ENCODE peak calls at places on chromosomes 6 and 20, in eight cellular contexts. I is lung, W is ascending aorta, U is fibroblast of lung, N is colonic mucosa, M is testis, Y is IMR-90, X is pancreas. Q is an unnamed sample. For H3K4me1, the result is how much of the 10 kb centered on the place peaks cover.

GRCh38 chr20:4090756-4091331 is 75.5 kb upstream of the RNF24 start:
- DNase-seq in I (no peak), W (no peak), U (peak), N (no peak), M (no peak), Y (peak), X (no peak), Q (no peak)

GRCh38 chr20:62777528-62777830 is 18.8 kb upstream of the MRGBP start:
- DNase-seq in I (no peak), W (no peak), U (no peak), N (no peak), M (no peak), Y (no peak), X (no peak), Q (no peak)

GRCh38 chr6:1626481-1626880 is 16.8 kb downstream of the FOXC1 start:
- DNase-seq in I (no peak), W (no peak), U (no peak), N (no peak), M (no peak), Y (no peak), X (no peak), Q (no peak)

GRCh38 chr6:40778186-40778585 is 191.0 kb upstream of the LRFN2 start:
- DNase-seq in I (no peak), W (no peak), U (peak), N (no peak), M (no peak), Y (peak), X (no peak), Q (no peak)

GRCh38 chr6:90080876-90081464 is 186.7 kb downstream of the GJA10 start:
- DNase-seq in I (no peak), W (no peak), U (no peak), N (no peak), M (no peak), Y (no peak), X (no peak), Q (no peak)

GRCh38 chr6:92008757-92009502 is 1410.4 kb downstream of the EPHA7 start:
- DNase-seq in I (no peak), W (no peak), U (no peak), N (no peak), M (no peak), Y (no peak), X (no peak), Q (no peak)

GRCh38 chr6:128068110-128068460 is 167.2 kb upstream of the THEMIS start:
- DNase-seq in I (no peak), W (no peak), U (no peak), N (no peak), M (no peak), Y (no peak), X (no peak), Q (no peak)

GRCh38 chr6:132730560-132730959 is 16.7 kb upstream of the VNN1 start:
- DNase-seq in I (no peak), W (no peak), U (peak), N (no peak), M (no peak), Y (peak), X (no peak), Q (no peak)

GRCh38 chr6:101607286-101607685 is 213.8 kb downstream of the GRIK2 start:
- DNase-seq in I (no peak), W (no peak), U (no peak), N (no peak), M (no peak), Y (no peak), X (no peak), Q (no peak)

GRCh38 chr6:112831022-112831421 is 483.9 kb downstream of the RFPL4B start:
- DNase-seq in I (no peak), W (no peak), U (peak), N (no peak), M (no peak), Y (peak), X (no peak), Q (no peak)

GRCh38 chr6:148915889-148916288 is 169.1 kb downstream of the UST start:
- DNase-seq in I (no peak), W (no peak), U (no peak), N (no peak), M (no peak), Y (no peak), X (no peak), Q (no peak)

GRCh38 chr6:41578714-41579610 is 32.8 kb downstream of the FOXP4 start:
- DNase-seq in I (no peak), W (no peak), U (peak), N (peak), M (no peak), Y (peak), X (no peak), Q (peak)

GRCh38 chr20:1907586-1907985 is 12.4 kb downstream of the SIRPA start:
- DNase-seq in I (no peak), W (no peak), U (peak), N (no peak), M (no peak), Y (peak), X (no peak), Q (no peak)

GRCh38 chr6:27138837-27139752 is 108.4 kb upstream of the PRSS16 start:
- DNase-seq in I (no peak), W (no peak), U (peak), N (peak), M (peak), Y (peak), X (peak), Q (no peak)

GRCh38 chr6:18260448-18261106 is 3.8 kb downstream of the DEK start:
- DNase-seq in I (no peak), W (no peak), U (peak), N (no peak), M (no peak), Y (peak), X (no peak), Q (no peak)

GRCh38 chr6:2791124-2792050 is 26.2 kb downstream of the WRNIP1 start:
- DNase-seq in I (peak), W (peak), U (peak), N (peak), M (peak), Y (peak), X (peak), Q (peak)

GRCh38 chr6:167424060-167424673 is 99.3 kb downstream of the TTLL2 start:
- DNase-seq in I (no peak), W (no peak), U (no peak), N (no peak), M (peak), Y (no peak), X (no peak), Q (no peak)

GRCh38 chr20:62227977-62228958 is 8.2 kb upstream of the HRH3 start:
- DNase-seq in I (no peak), W (no peak), U (no peak), N (peak), M (no peak), Y (no peak), X (peak), Q (peak)

GRCh38 chr6:44641344-44641743 is 253.8 kb downstream of the CDC5L start:
- DNase-seq in I (no peak), W (no peak), U (peak), N (no peak), M (no peak), Y (no peak), X (no peak), Q (no peak)

GRCh38 chr20:60408435-60408834 is 450.2 kb downstream of the CDH26 start:
- DNase-seq in I (no peak), W (no peak), U (no peak), N (no peak), M (no peak), Y (no peak), X (no peak), Q (no peak)

GRCh38 chr20:37880726-37881591 is 22.0 kb upstream of the VSTM2L start:
- DNase-seq in I (peak), W (no peak), U (no peak), N (no peak), M (peak), Y (no peak), X (no peak), Q (no peak)

GRCh38 chr6:3232017-3232838 is 4.8 kb upstream of the TUBB2B start:
- DNase-seq in I (no peak), W (no peak), U (no peak), N (no peak), M (no peak), Y (no peak), X (no peak), Q (no peak)

GRCh38 chr6:107153061-107153460 is 37.7 kb upstream of the BEND3 start:
- DNase-seq in I (no peak), W (no peak), U (peak), N (no peak), M (no peak), Y (peak), X (no peak), Q (no peak)

GRCh38 chr6:154986787-154987235 is 8.3 kb upstream of the TIAM2 start:
- DNase-seq in I (no peak), W (no peak), U (peak), N (no peak), M (no peak), Y (no peak), X (no peak), Q (no peak)

GRCh38 chr20:49288250-49288751 is 10.4 kb upstream of the ZNFX1 start:
- DNase-seq in I (no peak), W (no peak), U (no peak), N (no peak), M (no peak), Y (no peak), X (no peak), Q (no peak)

GRCh38 chr20:3209946-3210317 is 634 bp downstream of the ITPA start:
- DNase-seq in I (no peak), W (no peak), U (peak), N (no peak), M (no peak), Y (peak), X (no peak), Q (no peak)

GRCh38 chr6:37663016-37663810 is 34.5 kb downstream of the MDGA1 start:
- DNase-seq in I (no peak), W (no peak), U (peak), N (no peak), M (no peak), Y (peak), X (no peak), Q (no peak)

GRCh38 chr20:62087227-62087626 is 21.5 kb upstream of the TAF4 start:
- DNase-seq in I (no peak), W (no peak), U (no peak), N (no peak), M (no peak), Y (no peak), X (no peak), Q (peak)

GRCh38 chr20:62376112-62377063 is 9.3 kb upstream of the LAMA5 start:
- DNase-seq in I (peak), W (no peak), U (peak), N (no peak), M (peak), Y (peak), X (no peak), Q (peak)

GRCh38 chr6:160767647-160768019 is 65.6 kb downstream of the PLG start:
- DNase-seq in I (no peak), W (no peak), U (no peak), N (no peak), M (no peak), Y (no peak), X (no peak), Q (no peak)

GRCh38 chr6:111129003-111129402 is 41.7 kb downstream of the SLC16A10 start:
- DNase-seq in I (no peak), W (no peak), U (peak), N (no peak), M (peak), Y (no peak), X (peak), Q (no peak)

GRCh38 chr6:160534050-160534696 is 129.9 kb downstream of the LPA start:
- DNase-seq in I (peak), W (no peak), U (peak), N (peak), M (peak), Y (peak), X (peak), Q (peak)

GRCh38 chr20:44572551-44573500 is 9.6 kb upstream of the PKIG start:
- DNase-seq in I (no peak), W (no peak), U (peak), N (no peak), M (peak), Y (peak), X (no peak), Q (no peak)

GRCh38 chr20:35305682-35306556 is 13.7 kb upstream of the FAM83C start:
- DNase-seq in I (no peak), W (peak), U (peak), N (no peak), M (no peak), Y (peak), X (no peak), Q (peak)
- TF ChIP-seq CTCF in I (no peak), W (no peak), U (no peak), N (no peak), M (no peak), Y (no peak), X (no peak), Q (no peak)

GRCh38 chr6:113997106-113997505 is 26.2 kb upstream of the HDAC2 start:
- DNase-seq in I (no peak), W (no peak), U (peak), N (no peak), M (no peak), Y (peak), X (no peak), Q (no peak)

GRCh38 chr6:113999284-113999683 is 28.3 kb upstream of the HDAC2 start:
- DNase-seq in I (no peak), W (no peak), U (no peak), N (no peak), M (no peak), Y (no peak), X (no peak), Q (no peak)

GRCh38 chr6:113998811-113999210 is 27.9 kb upstream of the HDAC2 start:
- DNase-seq in I (no peak), W (no peak), U (no peak), N (no peak), M (no peak), Y (no peak), X (no peak), Q (no peak)

GRCh38 chr6:113995632-113996031 is 24.7 kb upstream of the HDAC2 start:
- DNase-seq in I (peak), W (peak), U (peak), N (peak), M (peak), Y (peak), X (no peak), Q (peak)

GRCh38 chr6:114000066-114000465 is 29.1 kb upstream of the HDAC2 start:
- DNase-seq in I (no peak), W (no peak), U (peak), N (no peak), M (no peak), Y (peak), X (no peak), Q (no peak)
- H3K4me1 ChIP-seq in I (under half), W (under half), U (under half), N (under half), M (under half), Y (under half), X (under half), Q (under half)

GRCh38 chr6:10382322-10382721 is 32.6 kb downstream of the TFAP2A start:
- DNase-seq in I (no peak), W (no peak), U (no peak), N (no peak), M (no peak), Y (no peak), X (no peak), Q (no peak)
- H3K4me3 ChIP-seq in I (no peak), W (no peak), U (no peak), N (no peak), M (peak), Y (no peak), X (no peak), Q (no peak)

GRCh38 chr20:46305331-46305972 is 2.8 kb downstream of the CDH22 start:
- DNase-seq in I (no peak), W (no peak), U (no peak), N (no peak), M (no peak), Y (no peak), X (peak), Q (no peak)
- TF ChIP-seq CTCF in I (no peak), W (no peak), U (no peak), N (no peak), M (no peak), Y (no peak), X (no peak), Q (no peak)

GRCh38 chr6:150463852-150464251 is 95.0 kb downstream of the IYD start:
- DNase-seq in I (no peak), W (no peak), U (no peak), N (no peak), M (no peak), Y (no peak), X (no peak), Q (no peak)
- H3K4me1 ChIP-seq in I (under half), W (under half), U (under half), N (under half), M (under half), Y (under half), X (under half), Q (under half)